ENCODE peak calls at places on chromosomes 12 and 14, in six cellular contexts. R is activated T-cell treated with anti-CD3 and anti-CD28 coated beads for 1 hour; J is hypothalamus; P is ascending aorta; U is T-helper 17 cell; X is stimulated activated CD4-positive, alpha-beta T cell treated with anti-CD3 and anti-CD28 coated beads, Interleukin-1b, Interleukin-23, amount 100 ng/mL, for 24 hours. G is an unnamed sample.

GRCh38 chr12:125100551-125101434 is 35.6 kb downstream of the AACS start:
- DNase-seq in R (no peak), J (no peak), P (no peak), U (no peak), X (no peak), G (no peak)

GRCh38 chr12:90512518-90512917 is 442.5 kb downstream of the CCER1 start:
- DNase-seq in R (no peak), J (no peak), P (no peak), U (no peak), X (no peak), G (no peak)

GRCh38 chr12:71900091-71900490 is 38.6 kb upstream of the TPH2 start:
- DNase-seq in R (no peak), J (no peak), P (no peak), U (no peak), X (no peak), G (no peak)

GRCh38 chr14:78835909-78836308 is 665.7 kb downstream of the NRXN3 start:
- DNase-seq in R (no peak), J (no peak), P (no peak), U (no peak), X (no peak), G (no peak)

GRCh38 chr14:49754570-49755097 is 13.3 kb upstream of the KLHDC2 start:
- DNase-seq in R (no peak), J (no peak), P (no peak), U (no peak), X (no peak), G (no peak)

GRCh38 chr12:8455727-8456360 is at the start of gene CLEC6A:
- DNase-seq in R (no peak), J (no peak), P (no peak), U (no peak), X (no peak), G (no peak)

GRCh38 chr12:3045989-3046388 is 31.2 kb upstream of the TSPAN9 start:
- DNase-seq in R (no peak), J (no peak), P (no peak), U (no peak), X (no peak), G (no peak)

GRCh38 chr14:58239259-58240210 is 5.1 kb upstream of the PSMA3 start:
- DNase-seq in R (peak), J (peak), P (peak), U (peak), X (peak), G (peak)

GRCh38 chr12:6861391-6861790 is 5.9 kb upstream of the TPI1 start:
- DNase-seq in R (no peak), J (no peak), P (no peak), U (no peak), X (no peak), G (no peak)